ENCODE peak calls at places on chromosomes 4 and X, in six cellular contexts. N is right atrium auricular region; Z is CD8-positive, alpha-beta memory T cell; A is mammary epithelial cell; B is psoas muscle; F is lung. G is an unnamed sample.
A peak's percentile ranks its signal among the peaks of the same experiment; 100 is the strongest.

GRCh38 chrX:139113682-139114081 is 402.2 kb upstream of the FGF13 start:
- DNase-seq in A (no peak), Z (no peak), B (no peak), N (no peak), F (no peak), G (no peak)

GRCh38 chrX:129738466-129739308 is at the start of gene XPNPEP2:
- DNase-seq in A (no peak), F (no peak), B (no peak), N (no peak), Z (no peak), G (no peak)

GRCh38 chr4:118280501-118281218 is 72.1 kb downstream of the PRSS12 start:
- DNase-seq in A (peak; percentile 73), N (no peak), Z (peak; percentile 18), F (peak; percentile 68), B (no peak), G (peak; percentile 53)

GRCh38 chrX:119429471-119429870 is 30.3 kb downstream of the SLC25A43 start:
- DNase-seq in N (no peak), B (no peak), Z (no peak), A (no peak), F (no peak), G (no peak)

GRCh38 chr4:85760521-85760920 is 285.6 kb downstream of the ARHGAP24 start:
- DNase-seq in F (no peak), N (no peak), Z (no peak), A (no peak), B (no peak), G (no peak)

GRCh38 chrX:106731590-106731989 is 5.1 kb downstream of the RNF128 start:
- DNase-seq in B (no peak), A (no peak), N (no peak), F (no peak), Z (no peak), G (no peak)

GRCh38 chrX:84893897-84894296 is 109.8 kb upstream of the APOOL start:
- DNase-seq in Z (no peak), F (no peak), A (no peak), B (no peak), N (no peak), G (no peak)

GRCh38 chr4:153759407-153760226 is at the start of gene RNF175:
- DNase-seq in B (peak; percentile 49), F (no peak), N (no peak), Z (no peak), A (no peak), G (no peak)

GRCh38 chr4:6582889-6583504 is 8.0 kb downstream of the MAN2B2 start:
- DNase-seq in A (no peak), N (no peak), F (no peak), B (no peak), Z (no peak), G (no peak)

GRCh38 chr4:6680372-6681034 is 13.2 kb upstream of the S100P start:
- DNase-seq in B (no peak), F (no peak), A (no peak), N (no peak), Z (no peak), G (no peak)

GRCh38 chr4:7328162-7328912 is 106.4 kb downstream of the PSAPL1 start:
- DNase-seq in A (no peak), N (no peak), B (peak; percentile 13), F (no peak), Z (no peak), G (no peak)

GRCh38 chr4:107890779-107891178 is 40.6 kb upstream of the CYP2U1 start:
- DNase-seq in F (no peak), N (no peak), A (no peak), Z (no peak), B (no peak), G (no peak)
- H3K4me3 ChIP-seq in F (no peak overlapping the region), N (no peak overlapping the region), A (no peak overlapping the region), Z (no peak overlapping the region), B (no peak overlapping the region), G (no peak overlapping the region)

GRCh38 chr4:113641025-113641431 is 120.5 kb downstream of the CAMK2D start:
- DNase-seq in F (no peak), A (no peak), B (no peak), N (no peak), Z (no peak), G (no peak)
- H3K27ac ChIP-seq in F (no peak overlapping the region), A (no peak overlapping the region), B (no peak overlapping the region), N (no peak overlapping the region), Z (no peak overlapping the region), G (no peak overlapping the region)

GRCh38 chr4:1754336-1754735 is 33.0 kb downstream of the TACC3 start:
- DNase-seq in B (no peak), F (no peak), Z (no peak), A (no peak), N (no peak), G (no peak)

GRCh38 chr4:1752284-1753041 is 31.1 kb downstream of the TACC3 start:
- DNase-seq in Z (no peak), B (no peak), A (no peak), F (no peak), N (no peak), G (no peak)

GRCh38 chr4:1753692-1754311 is 32.5 kb downstream of the TACC3 start:
- DNase-seq in A (no peak), F (no peak), B (no peak), N (no peak), Z (no peak), G (no peak)

GRCh38 chr4:1751919-1752283 is 30.6 kb downstream of the TACC3 start:
- DNase-seq in B (no peak), N (no peak), Z (no peak), A (no peak), F (no peak), G (no peak)

DNA sequence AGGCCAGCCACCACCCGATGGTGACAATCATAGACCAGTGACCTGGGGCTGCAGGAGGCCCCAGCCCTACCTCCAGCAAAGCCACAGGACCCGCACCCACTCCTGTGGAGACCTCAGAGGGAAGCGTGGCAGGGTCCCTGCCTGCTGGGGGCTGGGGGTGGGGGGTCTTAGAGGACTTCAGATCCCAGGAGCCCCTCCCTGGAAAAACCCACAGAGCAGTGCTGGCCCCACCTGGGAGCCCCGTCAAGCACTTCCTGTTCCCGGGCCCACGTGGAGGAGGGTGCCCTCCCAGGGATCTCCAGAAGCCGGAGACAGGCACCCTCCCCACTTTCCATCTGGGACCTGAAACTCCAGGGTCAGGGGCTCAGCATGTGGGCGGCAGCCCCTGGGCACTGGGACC is 31.9 kb downstream of the TACC3 start:
- DNase-seq in B (no peak), Z (no peak), N (no peak), F (no peak), A (no peak), G (no peak)
- H3K4me3 ChIP-seq in B (no peak overlapping the region), Z (no peak overlapping the region), N (no peak overlapping the region), F (no peak overlapping the region), A (no peak overlapping the region), G (no peak overlapping the region)

DNA sequence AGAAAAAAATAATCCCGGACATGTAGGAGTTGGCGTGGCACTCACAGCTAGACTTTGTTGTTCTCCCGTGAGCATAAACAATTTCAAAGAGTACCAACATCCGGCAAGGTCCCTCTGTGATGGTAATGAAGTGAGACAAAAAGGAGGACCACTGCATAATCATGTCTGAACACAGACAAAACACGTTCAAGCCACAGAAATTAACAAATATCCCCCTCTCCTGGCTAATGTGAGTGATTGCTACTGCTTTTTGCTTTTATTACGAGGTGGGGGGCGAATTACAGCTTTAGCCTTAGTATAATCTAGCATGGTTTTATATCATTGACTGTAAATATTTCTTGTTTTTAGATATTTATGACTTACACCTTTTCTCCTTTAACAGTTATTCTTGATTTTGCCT is 118.5 kb downstream of the PLS3 start:
- DNase-seq in B (no peak), Z (no peak), N (no peak), F (no peak), A (peak; percentile 6), G (no peak)
- H3K27ac ChIP-seq in B (no peak overlapping the region), Z (no peak overlapping the region), N (no peak overlapping the region), F (no peak overlapping the region), A (no peak overlapping the region), G (no peak overlapping the region)

GRCh38 chrX:135424469-135424868 is 2.7 kb downstream of the SMIM10L2A start:
- DNase-seq in N (no peak), Z (no peak), B (no peak), F (no peak), A (no peak), G (no peak)

GRCh38 chrX:135421932-135422809 is at the start of gene SMIM10L2A:
- DNase-seq in Z (no peak), N (no peak), A (no peak), B (no peak), F (no peak), G (peak; percentile 45)

GRCh38 chrX:135425026-135425425 is 3.3 kb downstream of the SMIM10L2A start:
- DNase-seq in B (no peak), F (no peak), N (no peak), Z (no peak), A (no peak), G (no peak)

GRCh38 chrX:135420831-135421230 is 913 bp upstream of the SMIM10L2A start:
- DNase-seq in N (no peak), B (no peak), Z (no peak), F (no peak), A (no peak), G (no peak)

GRCh38 chrX:135421537-135421931 is 210 bp upstream of the SMIM10L2A start:
- DNase-seq in Z (peak; percentile 85), B (peak; percentile 89), N (peak; percentile 73), F (peak; percentile 86), A (peak; percentile 46), G (peak; percentile 81)
- H3K4me3 ChIP-seq in Z (peak overlapping the region; percentile 41), B (peak overlapping the region; percentile 64), N (peak overlapping the region; percentile 60), F (no peak overlapping the region), A (no peak overlapping the region), G (peak overlapping the region; percentile 28)

GRCh38 chr4:61795998-61796397 is 595.9 kb downstream of the ADGRL3 start:
- DNase-seq in F (no peak), N (no peak), Z (no peak), A (no peak), B (no peak), G (no peak)
- H3K27ac ChIP-seq in F (no peak overlapping the region), N (no peak overlapping the region), Z (no peak overlapping the region), A (no peak overlapping the region), B (no peak overlapping the region), G (no peak overlapping the region)

GRCh38 chrX:43881410-43882293 is 598 bp downstream of the MAOB start:
- DNase-seq in N (no peak), F (no peak), Z (no peak), A (no peak), B (peak; percentile 56), G (no peak)
- H3K4me3 ChIP-seq in N (peak overlapping the region; percentile 55), F (peak overlapping the region; percentile 14), Z (no peak overlapping the region), A (peak overlapping the region; percentile 39), B (peak overlapping the region; percentile 68), G (no peak overlapping the region)

DNA sequence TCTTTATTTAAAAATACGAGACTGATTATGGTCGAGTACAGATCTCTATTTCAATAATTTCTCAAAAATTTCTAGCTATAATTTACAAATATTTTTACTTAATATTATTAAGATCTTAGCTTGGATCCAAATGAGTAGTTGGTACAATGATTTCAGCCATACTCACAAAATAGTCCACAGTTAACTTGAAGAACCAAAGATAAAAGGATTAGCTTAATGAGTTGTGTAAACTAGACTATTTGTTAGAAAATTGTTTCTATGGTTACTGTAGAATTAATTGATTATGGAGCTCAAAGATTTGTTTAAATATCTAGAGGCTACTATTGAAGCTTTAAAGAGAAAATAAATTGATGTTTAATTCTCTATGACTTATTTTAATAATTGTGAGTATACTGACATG is 1.6 kb downstream of the UGT2B10 start:
- DNase-seq in Z (no peak), B (no peak), N (no peak), F (no peak), A (no peak), G (no peak)
- H3K27ac ChIP-seq in Z (no peak overlapping the region), B (no peak overlapping the region), N (no peak overlapping the region), F (no peak overlapping the region), A (no peak overlapping the region), G (no peak overlapping the region)

G was measured in CD4-positive, alpha-beta memory T cell.